ENCODE peak calls at places on chromosomes 2 and 18, in five cellular contexts. V is IMR-90, C is esophagus squamous epithelium, F is HepG2, P is Peyer's patch. L is an unnamed sample.

GRCh38 chr2:167398791-167399371 is 510.6 kb downstream of the XIRP2 start:
- DNase-seq in C (no peak), P (no peak), V (no peak), F (no peak), L (no peak)

GRCh38 chr2:99101697-99102096 is 39.8 kb upstream of the C2orf15 start:
- DNase-seq in P (no peak), C (no peak), V (peak; percentile 3), F (peak; percentile 32), L (peak; percentile 7)

GRCh38 chr2:237358721-237359595 is 55.0 kb downstream of the COL6A3 start:
- DNase-seq in V (no peak), P (no peak), C (no peak), F (no peak), L (no peak)

GRCh38 chr2:44107974-44108373 is 60.7 kb upstream of the PPM1B start:
- DNase-seq in F (no peak), V (no peak), P (no peak), C (no peak), L (no peak)

GRCh38 chr2:162890690-162891311 is 52.2 kb upstream of the KCNH7 start:
- DNase-seq in V (peak; percentile 40), C (no peak), P (peak; percentile 54), F (peak; percentile 62), L (peak; percentile 68)

GRCh38 chr18:63339920-63340484 is 20.4 kb upstream of the BCL2 start:
- DNase-seq in V (peak; percentile 41), C (no peak), F (peak; percentile 22), P (peak; percentile 58), L (peak; percentile 75)

GRCh38 chr2:73285162-73285739 is 973 bp upstream of the FBXO41 start:
- DNase-seq in P (peak; percentile 73), V (no peak), C (no peak), F (no peak), L (peak; percentile 5)

GRCh38 chr2:26268184-26268583 is 23.4 kb downstream of the HADHB start:
- DNase-seq in F (no peak), C (no peak), P (no peak), V (peak; percentile 64), L (peak; percentile 32)

GRCh38 chr2:138956116-138956515 is 175.9 kb upstream of the NXPH2 start:
- DNase-seq in C (no peak), V (no peak), P (no peak), F (no peak), L (no peak)

GRCh38 chr2:205673312-205673711 is 9.0 kb upstream of the NRP2 start:
- DNase-seq in C (no peak), V (no peak), P (no peak), F (no peak), L (no peak)

GRCh38 chr18:54737986-54738385 is 90.3 kb upstream of the RAB27B start:
- DNase-seq in P (no peak), C (no peak), V (peak; percentile 81), F (no peak), L (no peak)

GRCh38 chr2:64186698-64187605 is 42.7 kb upstream of the PELI1 start:
- DNase-seq in V (peak; percentile 10), C (no peak), F (peak; percentile 5), P (no peak), L (no peak)

GRCh38 chr18:29154758-29155725 is 978.1 kb upstream of the CDH2 start:
- DNase-seq in F (no peak), V (peak; percentile 91), C (no peak), P (no peak), L (no peak)

GRCh38 chr2:32002406-32002805 is 8.4 kb downstream of the MEMO1 start:
- DNase-seq in P (no peak), V (no peak), F (no peak), C (no peak), L (no peak)

GRCh38 chr2:183868153-183868552 is 730.2 kb upstream of the ZNF804A start:
- DNase-seq in V (no peak), C (no peak), P (no peak), F (no peak), L (peak; percentile 1)

GRCh38 chr18:63098014-63098981 is 221.3 kb downstream of the BCL2 start:
- DNase-seq in C (no peak), P (peak; percentile 68), V (no peak), F (no peak), L (no peak)

GRCh38 chr2:175147196-175147595 is 20.8 kb downstream of the ATF2 start:
- DNase-seq in V (peak; percentile 13), P (no peak), F (no peak), C (no peak), L (no peak)

GRCh38 chr18:66993492-66993891 is 389.6 kb upstream of the CDH19 start:
- DNase-seq in V (no peak), F (peak; percentile 53), C (no peak), P (no peak), L (no peak)

GRCh38 chr2:111216811-111217652 is 96.3 kb downstream of the BCL2L11 start:
- DNase-seq in F (no peak), V (no peak), P (no peak), C (no peak), L (no peak)

GRCh38 chr2:174835797-174836255 is 71.6 kb upstream of the CHRNA1 start:
- DNase-seq in P (no peak), F (no peak), V (peak; percentile 97), C (no peak), L (no peak)

GRCh38 chr2:10538224-10538894 is 90.2 kb upstream of the ODC1 start:
- DNase-seq in F (no peak), V (peak; percentile 78), P (no peak), C (no peak), L (no peak)

GRCh38 chr2:109715302-109715937 is 78.7 kb upstream of the RGPD5 start:
- DNase-seq in F (peak; percentile 76), C (no peak), V (no peak), P (peak; percentile 76), L (no peak)

GRCh38 chr2:224160917-224161316 is 121.8 kb upstream of the SERPINE2 start:
- DNase-seq in F (no peak), P (no peak), C (no peak), V (peak; percentile 30), L (no peak)

GRCh38 chr18:10560457-10561045 is 34.7 kb downstream of the NAPG start:
- DNase-seq in C (no peak), V (peak; percentile 72), P (peak; percentile 80), F (peak; percentile 63), L (peak; percentile 80)

GRCh38 chr18:75635096-75635495 is 207.6 kb upstream of the SMIM21 start:
- DNase-seq in F (no peak), V (no peak), C (no peak), P (no peak), L (no peak)

GRCh38 chr18:48405108-48405507 is 4.1 kb downstream of the ZBTB7C start:
- DNase-seq in C (no peak), V (peak; percentile 22), P (no peak), F (no peak), L (no peak)

GRCh38 chr18:45328762-45329161 is 286.5 kb upstream of the SLC14A2 start:
- DNase-seq in V (no peak), C (no peak), F (no peak), P (no peak), L (no peak)

GRCh38 chr2:241324775-241325174 is 9.1 kb downstream of the SEPTIN2 start:
- DNase-seq in V (no peak), P (no peak), C (no peak), F (no peak), L (no peak)

GRCh38 chr2:103788875-103789715 is 1027.3 kb downstream of the TMEM182 start:
- DNase-seq in V (no peak), P (no peak), C (no peak), F (peak; percentile 4), L (no peak)

DNA sequence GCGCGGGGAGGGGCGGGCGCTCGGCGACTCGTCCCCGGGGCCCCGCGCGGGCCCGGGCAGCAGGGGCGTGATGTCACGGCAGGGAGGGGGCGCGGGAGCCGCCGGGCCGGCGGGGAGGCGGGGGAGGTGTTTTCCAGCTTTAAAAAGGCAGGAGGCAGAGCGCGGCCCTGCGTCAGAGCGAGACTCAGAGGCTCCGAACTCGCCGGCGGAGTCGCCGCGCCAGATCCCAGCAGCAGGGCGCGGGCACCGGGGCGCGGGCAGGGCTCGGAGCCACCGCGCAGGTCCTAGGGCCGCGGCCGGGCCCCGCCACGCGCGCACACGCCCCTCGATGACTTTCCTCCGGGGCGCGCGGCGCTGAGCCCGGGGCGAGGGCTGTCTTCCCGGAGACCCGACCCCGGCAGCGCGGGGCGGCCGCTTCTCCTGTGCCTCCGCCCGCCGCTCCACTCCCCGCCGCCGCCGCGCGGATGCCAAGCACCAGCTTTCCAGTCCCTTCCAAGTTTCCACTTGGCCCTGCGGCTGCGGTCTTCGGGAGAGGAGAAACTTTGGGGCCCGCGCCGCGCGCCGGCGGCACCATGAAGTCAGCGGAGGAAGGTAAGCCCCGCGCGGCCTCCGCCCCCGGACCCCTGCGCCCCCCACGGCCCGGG is at the start of gene NFATC1:
- DNase-seq in P (peak; percentile 82), V (peak; percentile 67), F (no peak), C (no peak), L (peak; percentile 75)
- TF ChIP-seq POLR2A in P (no peak), V (peak; percentile 94), F (no peak), C (no peak), L (peak; percentile 73)

GRCh38 chr2:217789003-217789735 is 213.6 kb downstream of the TNS1 start:
- DNase-seq in P (peak; percentile 87), V (peak; percentile 64), C (no peak), F (peak; percentile 69), L (peak; percentile 67)

GRCh38 chr2:217790681-217791392 is 212.0 kb downstream of the TNS1 start:
- DNase-seq in C (no peak), P (no peak), V (peak; percentile 83), F (no peak), L (peak; percentile 42)

GRCh38 chr2:217788669-217789002 is 214.2 kb downstream of the TNS1 start:
- DNase-seq in F (no peak), P (no peak), C (no peak), V (no peak), L (no peak)

GRCh38 chr2:217789736-217790181 is 213.0 kb downstream of the TNS1 start:
- DNase-seq in V (no peak), P (no peak), C (no peak), F (no peak), L (no peak)

DNA sequence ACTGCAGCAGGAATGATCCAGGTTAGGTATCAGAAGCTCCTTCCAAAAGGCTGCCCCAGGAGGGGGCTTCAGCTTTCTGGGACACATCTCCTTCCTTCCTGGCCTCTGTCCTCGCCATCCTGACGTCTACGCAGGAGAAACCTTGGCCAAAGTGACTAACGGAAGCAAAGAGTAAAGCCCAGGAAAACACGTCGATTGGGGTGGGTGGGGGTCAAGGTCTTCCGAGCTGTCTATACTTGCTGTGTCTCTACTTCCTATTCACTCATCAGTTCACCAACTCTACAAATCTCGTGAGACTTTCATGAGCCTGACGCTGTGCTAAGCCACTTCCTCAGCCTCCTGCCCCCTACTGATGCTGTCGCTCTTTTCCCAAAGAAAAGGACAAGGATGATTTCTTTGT is 212.6 kb downstream of the TNS1 start:
- DNase-seq in V (no peak), F (peak; percentile 86), P (no peak), C (no peak), L (peak; percentile 20)
- TF ChIP-seq POLR2A in V (no peak), F (no peak), P (no peak), C (no peak), L (no peak)

GRCh38 chr2:226799211-226799975 is at the start of gene IRS1:
- DNase-seq in C (no peak), F (peak; percentile 66), P (peak; percentile 82), V (peak; percentile 79), L (peak; percentile 78)
- TF ChIP-seq POLR2A in C (no peak), F (no peak), P (peak; percentile 57), V (no peak), L (no peak)

GRCh38 chr2:196592912-196593881 is 46.3 kb upstream of the CCDC150 start:
- DNase-seq in C (no peak), V (peak; percentile 57), P (no peak), F (no peak), L (peak; percentile 33)
- TF ChIP-seq POLR2A in C (no peak), V (peak; percentile 31), P (no peak), F (no peak), L (no peak)

GRCh38 chr2:229882583-229882982 is 39.2 kb downstream of the TRIP12 start:
- DNase-seq in V (no peak), C (no peak), F (no peak), P (no peak), L (no peak)
- TF ChIP-seq POLR2A in V (no peak), C (no peak), F (no peak), P (no peak), L (no peak)

L was measured in erythroblast.